ENCODE peak calls at places on chromosomes 2 and 18, in eight cellular contexts. U is WTC11; J is midbrain; C is fibroblast of pulmonary artery; O is stimulated activated CD4-positive, alpha-beta T cell treated with anti-CD3 and anti-CD28 coated beads, TNF-alpha, amount 100 ng/mL, for 24 hours; F is amniotic stem cell; T is A172; V is G401. K is an unnamed sample.

GRCh38 chr2:241958818-241959545 is 89.5 kb downstream of the RTP5 start:
- DNase-seq in U (no peak), V (no peak), F (no peak), J (no peak), C (no peak), T (no peak), O (no peak), K (no peak)

GRCh38 chr2:100058014-100058310 is 84.4 kb downstream of the AFF3 start:
- DNase-seq in C (peak; percentile 4), V (no peak), J (no peak), U (no peak), O (no peak), T (no peak), F (peak; percentile 16), K (no peak)

GRCh38 chr2:16861154-16861929 is 195.7 kb upstream of the CYRIA start:
- DNase-seq in J (no peak), O (no peak), C (peak; percentile 5), V (peak; percentile 80), U (no peak), T (peak; percentile 49), F (no peak), K (peak; percentile 78)

GRCh38 chr2:186349508-186349907 is 136.6 kb upstream of the ZC3H15 start:
- DNase-seq in J (no peak), F (peak; percentile 84), C (peak; percentile 93), U (no peak), T (peak; percentile 51), O (no peak), V (no peak), K (peak; percentile 91)

GRCh38 chr2:62263076-62263475 is 67.2 kb downstream of the B3GNT2 start:
- DNase-seq in F (no peak), V (no peak), T (no peak), U (no peak), J (no peak), O (no peak), C (no peak), K (no peak)

GRCh38 chr18:48543228-48543627 is 4.4 kb downstream of the CTIF start:
- DNase-seq in V (no peak), T (peak; percentile 33), U (peak; percentile 57), F (no peak), C (no peak), O (no peak), J (no peak), K (no peak)

GRCh38 chr2:112160591-112161250 is 22.5 kb downstream of the FBLN7 start:
- DNase-seq in C (no peak), V (no peak), O (no peak), J (no peak), F (no peak), T (no peak), U (no peak), K (no peak)

GRCh38 chr2:121000804-121001203 is 265.1 kb downstream of the GLI2 start:
- DNase-seq in C (no peak), T (no peak), J (no peak), U (no peak), V (no peak), O (no peak), F (no peak), K (no peak)

GRCh38 chr2:64592994-64593655 is 60.6 kb downstream of the SERTAD2 start:
- DNase-seq in V (no peak), C (peak; percentile 36), J (no peak), T (no peak), F (no peak), O (no peak), U (no peak), K (peak; percentile 26)

GRCh38 chr18:26455639-26456038 is 92.7 kb downstream of the KCTD1 start:
- DNase-seq in T (no peak), U (no peak), O (no peak), V (no peak), J (no peak), F (no peak), C (no peak), K (no peak)

GRCh38 chr2:61993422-61994024 is 88.0 kb downstream of the COMMD1 start:
- DNase-seq in C (peak; percentile 72), V (peak; percentile 46), U (no peak), O (no peak), J (peak; percentile 48), F (peak; percentile 18), T (peak; percentile 47), K (peak; percentile 71)

GRCh38 chr2:212495076-212495475 is 43.5 kb downstream of the ERBB4 start:
- DNase-seq in J (no peak), C (no peak), V (no peak), F (no peak), T (no peak), U (no peak), O (no peak), K (no peak)

GRCh38 chr2:241768251-241768711 is 8.3 kb upstream of the GAL3ST2 start:
- DNase-seq in J (no peak), T (no peak), V (no peak), C (no peak), O (no peak), F (no peak), U (no peak), K (no peak)

GRCh38 chr18:62281684-62282083 is 43.4 kb upstream of the TNFRSF11A start:
- DNase-seq in F (peak; percentile 68), J (no peak), U (no peak), V (no peak), O (no peak), C (peak; percentile 81), T (peak; percentile 41), K (peak; percentile 88)

GRCh38 chr2:176879596-176879995 is 333.0 kb upstream of the HNRNPA3 start:
- DNase-seq in T (no peak), J (no peak), V (no peak), O (no peak), F (no peak), C (no peak), U (no peak), K (no peak)

GRCh38 chr18:78525364-78526111 is 454.1 kb upstream of the SALL3 start:
- DNase-seq in F (no peak), U (no peak), J (peak; percentile 6), V (no peak), T (no peak), O (no peak), C (peak; percentile 4), K (no peak)

GRCh38 chr2:112582314-112582746 is 2.1 kb upstream of the CHCHD5 start:
- DNase-seq in V (peak; percentile 61), J (peak; percentile 32), F (peak; percentile 70), O (no peak), T (peak; percentile 75), U (no peak), C (peak; percentile 78), K (peak; percentile 51)

GRCh38 chr2:174786066-174786725 is 21.9 kb upstream of the CHRNA1 start:
- DNase-seq in U (no peak), C (peak; percentile 52), F (no peak), O (no peak), V (no peak), T (no peak), J (no peak), K (no peak)

GRCh38 chr18:73520229-73520628 is 627.4 kb downstream of the FBXO15 start:
- DNase-seq in O (no peak), F (no peak), V (no peak), T (no peak), C (peak; percentile 2), J (no peak), U (peak; percentile 70), K (no peak)

GRCh38 chr2:55109219-55109891 is 59.1 kb upstream of the RTN4 start:
- DNase-seq in V (peak; percentile 93), C (no peak), T (peak; percentile 73), U (no peak), J (no peak), F (no peak), O (no peak), K (peak; percentile 72)

GRCh38 chr2:63723709-63724108 is 118.0 kb upstream of the UGP2 start:
- DNase-seq in T (no peak), C (no peak), U (no peak), J (no peak), F (no peak), V (no peak), O (no peak), K (peak; percentile 9)

GRCh38 chr2:17753803-17754663 is at the start of the genes GEN1 and SMC6:
- DNase-seq in F (peak; percentile 91), J (peak; percentile 95), O (peak; percentile 83), V (peak; percentile 91), U (peak; percentile 92), T (peak; percentile 90), C (peak; percentile 89), K (peak; percentile 85)

GRCh38 chr2:146764301-146764700 is 1080.5 kb upstream of the ACVR2A start:
- DNase-seq in F (no peak), C (peak; percentile 30), O (no peak), T (no peak), J (no peak), U (no peak), V (no peak), K (peak; percentile 55)

GRCh38 chr2:121092095-121092494 is 192.9 kb downstream of the TFCP2L1 start:
- DNase-seq in F (no peak), U (no peak), C (no peak), J (no peak), V (no peak), T (no peak), O (no peak), K (no peak)

GRCh38 chr2:142944721-142945120 is 67.3 kb downstream of the KYNU start:
- DNase-seq in O (no peak), U (no peak), V (no peak), J (no peak), C (no peak), F (no peak), T (no peak), K (peak; percentile 6)

GRCh38 chr2:137865954-137866540 is 98.2 kb upstream of the HNMT start:
- DNase-seq in J (peak; percentile 34), F (no peak), C (peak; percentile 65), T (peak; percentile 57), O (peak; percentile 11), U (peak; percentile 73), V (peak; percentile 49), K (peak; percentile 54)

GRCh38 chr18:54679318-54680149 is 88.5 kb downstream of the DYNAP start:
- DNase-seq in F (peak; percentile 49), O (no peak), J (peak; percentile 54), V (peak; percentile 77), T (peak; percentile 72), C (peak; percentile 93), U (no peak), K (peak; percentile 91)

K was measured in fibroblast of lung.